ENCODE peak calls at places on chromosomes 2 and 18, in ten cellular contexts. D is left lung, Z is heart right ventricle, E is fibroblast of villous mesenchyme, U is pancreas, R is mesendoderm, Q is AG10803, T is PC-9, I is hepatocyte, W is GM23248. M is an unnamed sample.

GRCh38 chr2:866009-866680 is 84.5 kb upstream of the SNTG2 start:
- DNase-seq in D (no peak), Z (peak; percentile 59), E (no peak), U (no peak), R (peak; percentile 62), Q (no peak), T (no peak), I (no peak), W (no peak), M (no peak)

GRCh38 chr18:13520306-13520705 is 206.1 kb downstream of the FAM210A start:
- DNase-seq in D (no peak), Z (no peak), E (no peak), U (no peak), R (no peak), Q (no peak), T (no peak), I (no peak), W (no peak), M (no peak)

GRCh38 chr2:201929627-201930026 is 104.0 kb upstream of the FZD7 start:
- DNase-seq in D (no peak), Z (no peak), E (no peak), U (no peak), R (peak; percentile 91), Q (no peak), T (no peak), I (no peak), W (no peak), M (no peak)

GRCh38 chr18:35139517-35139916 is 98.3 kb downstream of the MAPRE2 start:
- DNase-seq in D (no peak), Z (no peak), E (no peak), U (no peak), R (no peak), Q (no peak), T (no peak), I (no peak), W (no peak), M (no peak)

GRCh38 chr2:7915302-7916200 is 766.3 kb upstream of the ID2 start:
- DNase-seq in D (no peak), Z (no peak), E (no peak), U (no peak), R (no peak), Q (peak; percentile 50), T (no peak), I (peak; percentile 13), W (peak; percentile 50), M (peak; percentile 33)

GRCh38 chr2:230983566-230983965 is 12.4 kb upstream of the SPATA3 start:
- DNase-seq in D (no peak), Z (no peak), E (no peak), U (no peak), R (no peak), Q (no peak), T (no peak), I (no peak), W (no peak), M (no peak)

GRCh38 chr2:76700894-76701293 is 821.3 kb downstream of the LRRTM4 start:
- DNase-seq in D (no peak), Z (no peak), E (no peak), U (no peak), R (no peak), Q (no peak), T (no peak), I (no peak), W (no peak), M (no peak)

GRCh38 chr2:241108271-241109209 is 6.5 kb upstream of the MTERF4 start:
- DNase-seq in D (no peak), Z (no peak), E (no peak), U (no peak), R (no peak), Q (no peak), T (no peak), I (no peak), W (no peak), M (no peak)

GRCh38 chr2:187552959-187553681 is 1.1 kb downstream of the TFPI start:
- DNase-seq in D (no peak), Z (no peak), E (peak; percentile 90), U (no peak), R (no peak), Q (peak; percentile 29), T (no peak), I (peak; percentile 31), W (peak; percentile 83), M (peak; percentile 90)

GRCh38 chr18:36693931-36694661 is 134.7 kb downstream of the TPGS2 start:
- DNase-seq in D (no peak), Z (no peak), E (peak; percentile 7), U (no peak), R (no peak), Q (peak; percentile 54), T (no peak), I (peak; percentile 52), W (peak; percentile 80), M (no peak)

GRCh38 chr18:56702946-56703345 is 51.8 kb downstream of the WDR7 start:
- DNase-seq in D (no peak), Z (no peak), E (peak; percentile 42), U (no peak), R (peak; percentile 36), Q (peak; percentile 31), T (no peak), I (peak; percentile 50), W (peak; percentile 68), M (peak; percentile 71)

GRCh38 chr18:10754128-10754527 is 228.3 kb downstream of the NAPG start:
- DNase-seq in D (no peak), Z (no peak), E (no peak), U (no peak), R (no peak), Q (no peak), T (no peak), I (no peak), W (no peak), M (no peak)

GRCh38 chr2:197556456-197556855 is 40.6 kb downstream of the MOB4 start:
- DNase-seq in D (no peak), Z (no peak), E (peak; percentile 6), U (no peak), R (peak; percentile 77), Q (peak; percentile 82), T (no peak), I (no peak), W (peak; percentile 44), M (peak; percentile 56)

GRCh38 chr18:68418226-68418868 is 296.6 kb downstream of the TMX3 start:
- DNase-seq in D (no peak), Z (no peak), E (no peak), U (no peak), R (no peak), Q (no peak), T (no peak), I (no peak), W (no peak), M (no peak)

GRCh38 chr2:15674637-15675455 is 83.2 kb downstream of the DDX1 start:
- DNase-seq in D (no peak), Z (no peak), E (no peak), U (no peak), R (no peak), Q (peak; percentile 12), T (peak; percentile 68), I (peak; percentile 49), W (peak; percentile 12), M (no peak)

GRCh38 chr18:25176516-25177042 is 175.4 kb downstream of the ZNF521 start:
- DNase-seq in D (peak; percentile 69), Z (no peak), E (no peak), U (no peak), R (no peak), Q (no peak), T (no peak), I (no peak), W (no peak), M (no peak)

GRCh38 chr2:198662916-198663315 is 794.8 kb downstream of the SATB2 start:
- DNase-seq in D (no peak), Z (no peak), E (no peak), U (no peak), R (no peak), Q (peak; percentile 31), T (no peak), I (no peak), W (peak; percentile 11), M (no peak)

GRCh38 chr2:159201321-159202063 is 85.0 kb downstream of the WDSUB1 start:
- DNase-seq in D (no peak), Z (no peak), E (peak; percentile 58), U (no peak), R (no peak), Q (peak; percentile 49), T (no peak), I (no peak), W (peak; percentile 24), M (peak; percentile 58)

GRCh38 chr2:218271865-218272530 is 1.7 kb downstream of the PNKD start:
- DNase-seq in D (no peak), Z (no peak), E (no peak), U (peak; percentile 27), R (no peak), Q (no peak), T (no peak), I (no peak), W (peak; percentile 27), M (no peak)
- H3K4me3 ChIP-seq in D (peak overlapping the region; percentile 84), Z (peak overlapping the region; percentile 72), E (peak overlapping the region; percentile 68), U (peak overlapping the region; percentile 78), R (no peak overlapping the region), Q (peak overlapping the region; percentile 26), T (peak overlapping the region; percentile 91), I (no peak overlapping the region), W (peak overlapping the region; percentile 89), M (no peak overlapping the region)

GRCh38 chr2:238137885-238138284 is 583 bp upstream of the KLHL30 start:
- DNase-seq in D (peak; percentile 41), Z (no peak), E (no peak), U (no peak), R (no peak), Q (no peak), T (no peak), I (no peak), W (no peak), M (no peak)
- H3K4me3 ChIP-seq in D (no peak overlapping the region), Z (no peak overlapping the region), E (no peak overlapping the region), U (no peak overlapping the region), R (no peak overlapping the region), Q (no peak overlapping the region), T (no peak overlapping the region), I (no peak overlapping the region), W (no peak overlapping the region), M (no peak overlapping the region)

DNA sequence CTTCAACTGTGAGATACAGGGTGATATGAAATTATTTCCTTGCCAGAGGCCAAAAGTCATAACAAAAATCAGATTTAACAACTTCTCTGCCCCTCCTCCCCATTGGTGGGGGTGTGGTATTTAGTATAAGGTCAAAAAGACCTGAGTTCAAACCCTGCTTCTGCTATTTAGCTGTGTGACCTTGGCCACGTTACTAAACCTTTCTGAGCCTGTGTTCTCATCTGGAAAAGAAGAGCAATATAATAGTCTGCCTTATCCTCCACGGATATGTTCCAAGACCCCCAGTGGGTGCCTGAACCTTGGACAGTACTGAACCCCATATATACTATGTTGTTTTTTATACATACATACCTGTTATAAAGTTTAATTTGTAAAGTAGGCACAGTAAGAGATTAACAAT is 3.7 kb downstream of the CDC42EP3 start:
- DNase-seq in D (no peak), Z (no peak), E (no peak), U (no peak), R (no peak), Q (no peak), T (no peak), I (no peak), W (no peak), M (no peak)
- H3K4me3 ChIP-seq in D (peak overlapping the region; percentile 9), Z (peak overlapping the region; percentile 95), E (peak overlapping the region; percentile 93), U (no peak overlapping the region), R (no peak overlapping the region), Q (peak overlapping the region; percentile 69), T (no peak overlapping the region), I (no peak overlapping the region), W (peak overlapping the region; percentile 100), M (no peak overlapping the region)

DNA sequence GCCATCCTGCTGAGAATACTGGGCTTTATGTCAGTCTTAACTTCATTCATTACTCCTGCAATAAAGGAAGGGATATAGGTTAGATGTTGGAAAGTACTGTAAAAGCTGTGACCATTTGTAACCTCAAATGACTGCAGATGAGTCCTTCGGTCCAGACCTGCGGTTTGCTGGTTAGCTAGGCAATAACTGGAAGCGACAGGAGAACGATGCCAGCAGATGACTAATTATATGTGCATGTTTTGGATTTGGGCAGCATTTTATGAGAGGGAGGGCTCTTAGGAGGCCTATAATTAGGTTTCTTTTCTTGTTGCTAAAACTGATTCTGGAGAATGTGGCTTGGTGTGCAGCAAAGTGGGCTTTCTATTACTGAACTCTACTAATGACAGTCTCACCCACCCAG is 205.6 kb downstream of the TMEM182 start:
- DNase-seq in D (no peak), Z (no peak), E (no peak), U (no peak), R (no peak), Q (peak; percentile 75), T (no peak), I (no peak), W (peak; percentile 83), M (no peak)
- H3K4me3 ChIP-seq in D (no peak overlapping the region), Z (no peak overlapping the region), E (no peak overlapping the region), U (no peak overlapping the region), R (no peak overlapping the region), Q (no peak overlapping the region), T (no peak overlapping the region), I (no peak overlapping the region), W (no peak overlapping the region), M (no peak overlapping the region)

M was measured in cardiac fibroblast.